ENCODE peak calls at places on chromosomes 3 and 15, in nine cellular contexts. E is stimulated activated CD8-positive, alpha-beta memory T cell treated with anti-CD3 and anti-CD28 coated beads, Interleukin-15, amount 100 ng/mL, for 24 hours; Q is activated CD4-positive, alpha-beta T cell treated with anti-CD3 and anti-CD28 coated beads, Interleukin-2, amount 50 U/mL, for 1 hour; L is CD4-positive, alpha-beta T cell; Y is AG10803; F is kidney; B is activated gamma-delta T cell treated with Interleukin-2 at 50 U/mL for 16 hours; T is myocyte; M is activated CD8-positive, alpha-beta memory T cell treated with anti-CD3 and anti-CD28 coated beads for 48 hours. G is an unnamed sample.

GRCh38 chr3:171461087-171461917 is 1.1 kb upstream of the TNIK start:
- DNase-seq in E (no peak), Q (peak), L (no peak), Y (peak), F (no peak), B (peak), T (no peak), M (no peak), G (no peak)

GRCh38 chr3:162777118-162777517 is 1280.5 kb downstream of the OTOL1 start:
- DNase-seq in E (no peak), Q (no peak), L (no peak), Y (no peak), F (no peak), B (no peak), T (no peak), M (no peak), G (no peak)

GRCh38 chr15:81303241-81304225 is 20.4 kb downstream of the STARD5 start:
- DNase-seq in E (no peak), Q (no peak), L (no peak), Y (no peak), F (no peak), B (no peak), T (no peak), M (no peak), G (no peak)

GRCh38 chr3:188320757-188321156 is 166.8 kb downstream of the LPP start:
- DNase-seq in E (no peak), Q (no peak), L (no peak), Y (peak), F (no peak), B (no peak), T (peak), M (no peak), G (no peak)

GRCh38 chr3:159322322-159322939 is 520.6 kb downstream of the MFSD1 start:
- DNase-seq in E (no peak), Q (no peak), L (no peak), Y (peak), F (peak), B (no peak), T (peak), M (peak), G (no peak)

GRCh38 chr3:133531981-133532380 is 41.5 kb upstream of the CDV3 start:
- DNase-seq in E (no peak), Q (no peak), L (no peak), Y (peak), F (no peak), B (no peak), T (peak), M (no peak), G (no peak)

GRCh38 chr3:42531470-42531869 is 29.0 kb downstream of the VIPR1 start:
- DNase-seq in E (no peak), Q (no peak), L (no peak), Y (no peak), F (no peak), B (no peak), T (no peak), M (no peak), G (no peak)

GRCh38 chr3:99817047-99817436 is 620 bp upstream of the CMSS1 start:
- DNase-seq in E (no peak), Q (peak), L (no peak), Y (no peak), F (no peak), B (no peak), T (no peak), M (no peak), G (peak)

GRCh38 chr3:124261301-124261700 is 269.4 kb upstream of the ROPN1 start:
- DNase-seq in E (no peak), Q (no peak), L (no peak), Y (peak), F (no peak), B (no peak), T (no peak), M (no peak), G (no peak)

GRCh38 chr3:128448491-128448890 is 18.2 kb downstream of the DNAJB8 start:
- DNase-seq in E (no peak), Q (no peak), L (no peak), Y (no peak), F (no peak), B (no peak), T (no peak), M (no peak), G (no peak)

GRCh38 chr3:39237012-39237411 is 42.8 kb downstream of the CX3CR1 start:
- DNase-seq in E (no peak), Q (no peak), L (no peak), Y (no peak), F (no peak), B (no peak), T (no peak), M (no peak), G (no peak)

GRCh38 chr15:25242957-25243799 is 195.6 kb downstream of the UBE3A start:
- DNase-seq in E (no peak), Q (no peak), L (no peak), Y (no peak), F (peak), B (no peak), T (no peak), M (no peak), G (peak)

GRCh38 chr3:160812304-160812703 is 56.3 kb downstream of the PPM1L start:
- DNase-seq in E (no peak), Q (no peak), L (no peak), Y (no peak), F (no peak), B (no peak), T (no peak), M (no peak), G (no peak)

GRCh38 chr15:68819451-68820204 is 1.1 kb downstream of the ANP32A start:
- DNase-seq in E (peak), Q (peak), L (peak), Y (peak), F (peak), B (peak), T (peak), M (no peak), G (no peak)